ENCODE peak calls at places on chromosome 10, in eight cellular contexts. D, J, G, K, U, O, E and S are unnamed samples.
A peak's percentile ranks its signal among the peaks of the same experiment; 100 is the strongest.

GRCh38 chr10:84181631-84182030 is 8.0 kb downstream of the GPR15LG start:
- DNase-seq in D (no peak), J (no peak), G (no peak), K (no peak), U (no peak), O (no peak), E (no peak), S (no peak)

GRCh38 chr10:22597142-22597541 is 117.2 kb downstream of the PIP4K2A start:
- DNase-seq in D (no peak), J (peak; percentile 44), G (no peak), K (no peak), U (no peak), O (no peak), E (no peak), S (peak; percentile 84)

GRCh38 chr10:5576780-5577472 is 52.2 kb downstream of the CALML3 start:
- DNase-seq in D (no peak), J (no peak), G (no peak), K (no peak), U (no peak), O (no peak), E (no peak), S (peak; percentile 44)

GRCh38 chr10:133087679-133088523 is at the start of gene ADGRA1:
- DNase-seq in D (no peak), J (no peak), G (no peak), K (no peak), U (no peak), O (no peak), E (no peak), S (peak; percentile 70)

GRCh38 chr10:12628964-12629766 is 279.8 kb downstream of the CAMK1D start:
- DNase-seq in D (no peak), J (peak; percentile 60), G (no peak), K (no peak), U (no peak), O (no peak), E (no peak), S (no peak)

GRCh38 chr10:114174462-114175190 is 623 bp upstream of the CCDC186 start:
- DNase-seq in D (peak; percentile 90), J (peak; percentile 88), G (peak; percentile 22), K (peak; percentile 39), U (peak; percentile 11), O (no peak), E (peak; percentile 65), S (no peak)

GRCh38 chr10:98242823-98243222 is 25.2 kb downstream of the LOXL4 start:
- DNase-seq in D (no peak), J (peak; percentile 49), G (no peak), K (no peak), U (no peak), O (no peak), E (no peak), S (no peak)

GRCh38 chr10:76942556-76943416 is 694.8 kb downstream of the KCNMA1 start:
- DNase-seq in D (no peak), J (no peak), G (no peak), K (no peak), U (no peak), O (no peak), E (no peak), S (no peak)

GRCh38 chr10:107043461-107043860 is 121.0 kb downstream of the SORCS1 start:
- DNase-seq in D (no peak), J (no peak), G (no peak), K (no peak), U (no peak), O (no peak), E (no peak), S (no peak)

GRCh38 chr10:67280405-67280804 is 354.6 kb downstream of the LRRTM3 start:
- DNase-seq in D (no peak), J (no peak), G (no peak), K (no peak), U (no peak), O (no peak), E (no peak), S (peak; percentile 91)

GRCh38 chr10:114856544-114857287 is 35.1 kb downstream of the FHIP2A start:
- DNase-seq in D (no peak), J (peak; percentile 85), G (no peak), K (no peak), U (no peak), O (no peak), E (no peak), S (no peak)

GRCh38 chr10:84510121-84510520 is 181.7 kb downstream of the CCSER2 start:
- DNase-seq in D (no peak), J (no peak), G (no peak), K (no peak), U (no peak), O (no peak), E (no peak), S (no peak)

GRCh38 chr10:28991738-28992270 is 297.1 kb upstream of the LYZL1 start:
- DNase-seq in D (no peak), J (peak; percentile 80), G (no peak), K (peak; percentile 32), U (peak; percentile 68), O (peak; percentile 17), E (peak; percentile 47), S (peak; percentile 88)

GRCh38 chr10:5776881-5777197 is 36.4 kb downstream of the GDI2 start:
- DNase-seq in D (no peak), J (peak; percentile 71), G (no peak), K (no peak), U (no peak), O (no peak), E (no peak), S (no peak)

GRCh38 chr10:18968196-18968595 is 80.4 kb upstream of the MALRD1 start:
- DNase-seq in D (no peak), J (no peak), G (no peak), K (no peak), U (no peak), O (no peak), E (no peak), S (no peak)

GRCh38 chr10:5559642-5560141 is 34.9 kb downstream of the CALML3 start:
- DNase-seq in D (no peak), J (no peak), G (no peak), K (no peak), U (no peak), O (no peak), E (no peak), S (peak; percentile 56)

GRCh38 chr10:108970016-108970415 is 953.3 kb downstream of the XPNPEP1 start:
- DNase-seq in D (peak; percentile 3), J (peak; percentile 23), G (no peak), K (no peak), U (peak; percentile 43), O (no peak), E (no peak), S (peak; percentile 59)